ENCODE peak calls at places on chromosome 15, in eight cellular contexts. V is endothelial cell of umbilical vein, C is K562, Z is H1, A is SK-N-SH, Y is HepG2, H is HCT116, Q is GM12878. O is an unnamed sample. For H3K9me3, the result is how much of the 10 kb centered on the place peaks cover.

GRCh38 chr15:67685008-67685599 is 140.2 kb upstream of the SKOR1 start:
- DNase-seq in Z (no peak), H (peak), V (peak), Q (no peak), Y (peak), A (peak), C (peak), O (peak)

GRCh38 chr15:93089855-93090305 is 869 bp upstream of the RGMA start:
- DNase-seq in H (no peak), Q (no peak), Z (no peak), C (no peak), Y (no peak), A (no peak), V (no peak), O (no peak)

GRCh38 chr15:70159397-70160009 is 61.8 kb upstream of the TLE3 start:
- DNase-seq in Y (no peak), Q (no peak), Z (no peak), C (no peak), H (no peak), A (no peak), V (no peak), O (no peak)

GRCh38 chr15:66715736-66716667 is 14.0 kb downstream of the SMAD6 start:
- DNase-seq in H (no peak), C (no peak), Q (no peak), Y (no peak), Z (no peak), V (no peak), A (no peak), O (no peak)

GRCh38 chr15:48800811-48801460 is 9.9 kb downstream of the CEP152 start:
- DNase-seq in Y (peak), A (peak), Q (no peak), V (peak), H (no peak), Z (no peak), C (peak), O (no peak)

GRCh38 chr15:69740684-69741083 is 288.1 kb downstream of the RPLP1 start:
- DNase-seq in Y (no peak), A (no peak), C (no peak), Q (no peak), V (no peak), Z (no peak), H (no peak), O (no peak)

GRCh38 chr15:67043939-67044771 is 21.2 kb upstream of the SMAD3 start:
- DNase-seq in C (no peak), Z (no peak), A (no peak), Y (peak), H (no peak), Q (no peak), V (peak), O (no peak)

GRCh38 chr15:66408254-66408653 is 21.5 kb downstream of the MAP2K1 start:
- DNase-seq in Z (no peak), Y (no peak), V (no peak), C (peak), H (no peak), Q (no peak), A (no peak), O (no peak)

GRCh38 chr15:76057332-76058000 is 2.3 kb upstream of the TMEM266 start:
- DNase-seq in Z (no peak), C (peak), H (no peak), Y (peak), V (peak), Q (no peak), A (peak), O (no peak)

GRCh38 chr15:98835889-98836288 is 171.7 kb downstream of the PGPEP1L start:
- DNase-seq in Q (no peak), V (no peak), C (no peak), A (no peak), H (no peak), Z (no peak), Y (no peak), O (no peak)
- H3K9me3 ChIP-seq in Q (under half), V (under half), C (under half), A (under half), H (under half), Z (under half), Y (under half), O (under half)

DNA sequence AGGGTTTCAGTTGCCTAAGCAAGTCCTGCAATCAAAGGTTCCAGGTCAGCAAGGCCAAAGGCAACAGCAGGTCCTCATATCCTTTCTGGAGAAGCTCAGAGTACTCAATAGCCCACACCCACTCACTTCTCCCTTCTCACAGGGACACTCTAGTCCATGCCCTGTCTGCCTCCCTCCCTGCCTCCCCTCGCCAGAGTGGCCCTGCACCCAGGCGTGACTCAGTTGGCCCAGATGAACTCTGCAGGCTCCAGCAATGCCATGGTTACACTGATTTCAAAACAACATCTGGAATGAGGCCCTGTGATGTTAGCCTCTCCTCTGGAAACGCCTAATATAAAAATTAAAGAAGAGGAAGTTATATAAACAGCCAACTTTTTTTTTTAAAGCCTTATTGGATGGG is 32.9 kb downstream of the IL16 start:
- DNase-seq in V (no peak), A (no peak), Z (no peak), H (no peak), C (no peak), Q (no peak), Y (no peak), O (no peak)
- TF ChIP-seq POLR2AphosphoS5 in V (no peak), A (no peak), Z (no peak), H (no peak), C (no peak), Q (no peak), Y (no peak), O (no peak)

GRCh38 chr15:57708047-57708446 is 1.5 kb downstream of the POLR2M start:
- DNase-seq in Y (no peak), H (no peak), A (no peak), Q (no peak), C (no peak), V (peak), Z (no peak), O (no peak)
- H3K9ac ChIP-seq in Y (peak), H (peak), A (peak), Q (peak), C (peak), V (peak), Z (no peak), O (peak)

DNA sequence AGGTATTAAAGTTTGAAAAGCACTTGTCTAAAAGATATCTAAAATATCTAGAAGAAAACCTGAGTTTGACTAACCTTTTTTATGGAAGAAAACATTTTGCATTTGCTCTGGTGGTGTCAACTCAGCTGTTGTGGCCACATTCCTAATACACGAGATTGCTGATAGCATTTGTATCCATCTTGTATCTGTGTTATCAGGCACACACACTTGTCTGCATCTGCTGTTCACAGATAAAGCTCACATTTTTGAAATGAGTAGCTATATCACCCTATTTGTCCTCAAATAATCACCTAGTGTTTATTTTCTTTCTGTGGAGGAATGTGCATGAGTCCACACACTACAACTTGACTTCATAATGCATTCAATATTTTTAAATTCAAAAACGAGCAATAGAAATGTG is 632.3 kb upstream of the NR2F2 start:
- DNase-seq in Z (no peak), Y (no peak), V (peak), A (no peak), H (no peak), Q (no peak), C (no peak), O (no peak)
- H3K9me3 ChIP-seq in Z (under half), Y (half or more), V (under half), A (under half), H (under half), Q (under half), C (under half), O (under half)

GRCh38 chr15:71411538-71412482 is 296.5 kb downstream of the THSD4 start:
- DNase-seq in H (no peak), Q (no peak), Z (no peak), C (no peak), Y (no peak), V (peak), A (no peak), O (no peak)

GRCh38 chr15:71413419-71413818 is 298.1 kb downstream of the THSD4 start:
- DNase-seq in C (no peak), Y (no peak), H (no peak), V (no peak), Q (no peak), Z (no peak), A (no peak), O (no peak)

GRCh38 chr15:71409541-71409940 is 294.3 kb downstream of the THSD4 start:
- DNase-seq in Z (no peak), C (no peak), Q (no peak), A (no peak), H (no peak), Y (no peak), V (peak), O (no peak)

GRCh38 chr15:71414778-71415177 is 299.5 kb downstream of the THSD4 start:
- DNase-seq in Z (no peak), Y (no peak), C (no peak), H (no peak), Q (no peak), V (no peak), A (no peak), O (no peak)

DNA sequence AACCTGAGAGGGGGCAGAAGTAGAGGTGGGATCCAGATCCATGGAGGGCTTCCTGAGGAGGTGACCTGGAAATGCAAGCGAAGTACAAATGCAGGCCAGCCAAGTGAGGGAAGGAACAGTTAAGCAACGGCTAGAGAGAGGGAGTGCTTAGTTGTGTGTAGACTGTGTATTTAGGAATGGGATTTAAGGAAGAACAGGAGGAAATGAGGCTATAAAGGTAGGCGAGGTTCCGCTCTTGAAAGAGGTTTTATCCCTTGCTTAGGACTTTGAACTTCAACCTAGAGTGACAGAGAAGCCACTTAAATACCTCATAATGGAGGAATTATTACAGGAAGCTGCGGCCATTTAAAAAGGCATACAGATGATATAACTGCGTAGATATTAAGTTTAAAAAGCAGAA is 295.1 kb downstream of the THSD4 start:
- DNase-seq in Q (no peak), A (no peak), C (no peak), Y (no peak), Z (no peak), V (no peak), H (no peak), O (no peak)
- TF ChIP-seq POLR2AphosphoS5 in Q (no peak), A (no peak), C (no peak), Y (no peak), Z (no peak), V (no peak), H (no peak), O (no peak)

GRCh38 chr15:90956551-90957104 is 1.9 kb downstream of the RCCD1 start:
- DNase-seq in Z (no peak), Y (no peak), H (no peak), Q (no peak), C (no peak), A (peak), V (peak), O (no peak)

GRCh38 chr15:90957791-90958190 is 3.1 kb downstream of the RCCD1 start:
- DNase-seq in A (peak), C (no peak), Z (no peak), V (no peak), Q (no peak), Y (no peak), H (no peak), O (no peak)

GRCh38 chr15:90959028-90959595 is 4.4 kb downstream of the RCCD1 start:
- DNase-seq in V (no peak), Q (no peak), Z (no peak), A (no peak), H (no peak), C (no peak), Y (no peak), O (no peak)

GRCh38 chr15:90955911-90956310 is 1.2 kb downstream of the RCCD1 start:
- DNase-seq in H (no peak), V (no peak), Z (no peak), Q (no peak), C (peak), A (no peak), Y (peak), O (no peak)

GRCh38 chr15:90957105-90957790 is 2.6 kb downstream of the RCCD1 start:
- DNase-seq in Z (no peak), C (no peak), H (no peak), V (peak), Q (no peak), A (peak), Y (no peak), O (no peak)
- H3K9ac ChIP-seq in Z (peak), C (no peak), H (no peak), V (peak), Q (peak), A (peak), Y (no peak), O (peak)

GRCh38 chr15:95699578-95699977 is 630.9 kb upstream of the NR2F2 start:
- DNase-seq in Q (no peak), C (no peak), V (no peak), A (no peak), Z (no peak), Y (no peak), H (no peak), O (no peak)
- H3K9me3 ChIP-seq in Q (under half), C (under half), V (under half), A (under half), Z (under half), Y (half or more), H (under half), O (under half)

GRCh38 chr15:39429898-39430357 is 151.0 kb upstream of the THBS1 start:
- DNase-seq in H (no peak), A (no peak), Q (no peak), C (no peak), V (peak), Y (peak), Z (no peak), O (no peak)
- TF ChIP-seq POLR2AphosphoS5 in H (no peak), A (peak), Q (no peak), C (no peak), V (peak), Y (no peak), Z (no peak), O (no peak)

DNA sequence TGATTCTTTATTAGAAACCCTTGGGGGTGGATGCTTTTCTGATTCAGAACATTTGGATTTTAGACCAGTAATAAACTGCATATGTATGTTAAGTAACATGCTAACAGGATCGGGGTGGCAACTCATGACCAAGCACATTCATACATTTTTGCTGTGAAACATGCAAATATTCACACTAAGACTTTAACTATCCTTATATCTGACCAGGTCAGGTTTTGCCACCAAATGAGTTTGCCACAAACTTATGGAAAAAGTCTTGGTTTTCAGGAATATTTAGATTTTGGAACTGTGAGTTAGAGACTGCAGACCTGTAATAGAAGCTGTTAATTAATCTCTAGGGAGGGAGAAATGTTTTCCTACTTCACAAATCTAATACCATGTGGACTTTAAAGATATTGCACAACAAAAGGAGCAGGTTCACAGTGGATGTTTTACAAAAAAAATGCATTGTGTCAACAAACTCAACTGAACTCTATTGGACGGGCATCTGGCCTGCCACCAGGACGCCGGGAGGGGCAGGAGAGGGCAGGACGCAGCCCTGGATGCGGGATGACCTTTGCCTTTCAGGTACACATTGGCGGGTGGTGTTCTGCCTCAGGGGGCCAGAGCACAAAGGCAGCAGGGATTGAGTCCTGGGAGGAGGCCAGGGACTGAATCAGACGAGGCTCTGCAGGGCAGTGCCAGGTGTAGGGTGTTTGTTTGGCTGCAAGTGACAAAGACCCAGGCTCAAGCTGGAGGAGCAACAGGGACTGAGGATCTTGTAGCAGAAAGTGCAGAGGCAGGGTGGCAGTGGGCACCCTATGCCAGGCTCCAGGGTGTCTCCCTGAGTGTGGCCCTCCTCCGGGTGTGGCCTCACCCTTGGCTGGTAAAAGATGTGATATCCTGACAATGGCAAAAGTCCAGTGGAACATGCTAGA is 30.1 kb upstream of the KLF13 start:
- DNase-seq in Z (no peak), Q (no peak), A (peak), V (peak), Y (peak), H (no peak), C (no peak), O (no peak)
- H3K9ac ChIP-seq in Z (no peak), Q (no peak), A (no peak), V (no peak), Y (peak), H (no peak), C (no peak), O (no peak)

GRCh38 chr15:27480642-27481041 is 509.7 kb downstream of the GABRG3 start:
- DNase-seq in C (no peak), Z (no peak), Y (no peak), Q (no peak), V (no peak), H (no peak), A (no peak), O (no peak)

GRCh38 chr15:27480141-27480530 is 509.2 kb downstream of the GABRG3 start:
- DNase-seq in C (no peak), H (no peak), Q (no peak), V (no peak), A (no peak), Y (no peak), Z (no peak), O (no peak)

GRCh38 chr15:27483124-27483523 is 512.1 kb downstream of the GABRG3 start:
- DNase-seq in Q (no peak), H (no peak), C (no peak), Y (no peak), V (no peak), A (no peak), Z (no peak), O (no peak)

GRCh38 chr15:27481768-27482167 is 510.8 kb downstream of the GABRG3 start:
- DNase-seq in Z (peak), V (no peak), Q (no peak), C (no peak), Y (no peak), H (no peak), A (no peak), O (no peak)

GRCh38 chr15:27482344-27482743 is 511.4 kb downstream of the GABRG3 start:
- DNase-seq in Q (no peak), V (no peak), H (no peak), A (no peak), Z (no peak), C (no peak), Y (no peak), O (no peak)
- H3K9me3 ChIP-seq in Q (under half), V (under half), H (under half), A (under half), Z (under half), C (under half), Y (half or more), O (under half)

O was measured in SK-N-MC.